ENCODE peak calls at places on chromosome X, in seven cellular contexts. One of them, this sample, is unnamed.

GRCh38 chrX:149498767-149499166 is 6.3 kb downstream of the IDS start:
- DNase-seq in RWPE1: no peak
- DNase-seq in tibial nerve: no peak
- DNase-seq in tibial artery: no peak
- DNase-seq in brain microvascular endothelial cell: no peak
- DNase-seq in mammary epithelial cell: no peak
- DNase-seq in AG09319: no peak
- DNase-seq in this sample: no peak

GRCh38 chrX:137052641-137053235 is 18.9 kb upstream of the GPR101 start:
- DNase-seq in RWPE1: no peak
- DNase-seq in tibial nerve: no peak
- DNase-seq in tibial artery: no peak
- DNase-seq in brain microvascular endothelial cell: no peak
- DNase-seq in mammary epithelial cell: no peak
- DNase-seq in AG09319: no peak
- DNase-seq in this sample: peak; percentile 18

GRCh38 chrX:39709364-39709763 is 388.4 kb downstream of the BCOR start:
- DNase-seq in RWPE1: no peak
- DNase-seq in tibial nerve: no peak
- DNase-seq in tibial artery: no peak
- DNase-seq in brain microvascular endothelial cell: no peak
- DNase-seq in mammary epithelial cell: no peak
- DNase-seq in AG09319: no peak
- DNase-seq in this sample: no peak

GRCh38 chrX:47093248-47093647 is 15.0 kb downstream of the RGN start:
- DNase-seq in RWPE1: peak; percentile 23
- DNase-seq in tibial nerve: no peak
- DNase-seq in tibial artery: no peak
- DNase-seq in brain microvascular endothelial cell: peak; percentile 20
- DNase-seq in mammary epithelial cell: peak; percentile 12
- DNase-seq in AG09319: no peak
- DNase-seq in this sample: no peak

GRCh38 chrX:136667446-136668168 is 19.6 kb downstream of the CD40LG start:
- DNase-seq in RWPE1: no peak
- DNase-seq in tibial nerve: no peak
- DNase-seq in tibial artery: no peak
- DNase-seq in brain microvascular endothelial cell: no peak
- DNase-seq in mammary epithelial cell: no peak
- DNase-seq in AG09319: no peak
- DNase-seq in this sample: no peak

GRCh38 chrX:130974323-130974722 is 71.3 kb upstream of the ENOX2 start:
- DNase-seq in RWPE1: no peak
- DNase-seq in tibial nerve: no peak
- DNase-seq in tibial artery: no peak
- DNase-seq in brain microvascular endothelial cell: peak; percentile 45
- DNase-seq in mammary epithelial cell: peak; percentile 28
- DNase-seq in AG09319: no peak
- DNase-seq in this sample: no peak

GRCh38 chrX:49291615-49292337 is 11.7 kb upstream of the GAGE10 start:
- DNase-seq in RWPE1: no peak
- DNase-seq in tibial nerve: peak; percentile 35
- DNase-seq in tibial artery: no peak
- DNase-seq in brain microvascular endothelial cell: peak; percentile 42
- DNase-seq in mammary epithelial cell: peak; percentile 20
- DNase-seq in AG09319: no peak
- DNase-seq in this sample: peak; percentile 75

GRCh38 chrX:118554511-118554910 is 58.9 kb downstream of the DOCK11 start:
- DNase-seq in RWPE1: no peak
- DNase-seq in tibial nerve: no peak
- DNase-seq in tibial artery: no peak
- DNase-seq in brain microvascular endothelial cell: no peak
- DNase-seq in mammary epithelial cell: no peak
- DNase-seq in AG09319: no peak
- DNase-seq in this sample: no peak

GRCh38 chrX:47218920-47219815 is 687 bp downstream of the CDK16 start:
- DNase-seq in RWPE1: peak; percentile 27
- DNase-seq in tibial nerve: no peak
- DNase-seq in tibial artery: peak; percentile 36
- DNase-seq in brain microvascular endothelial cell: no peak
- DNase-seq in mammary epithelial cell: no peak
- DNase-seq in AG09319: no peak
- DNase-seq in this sample: peak; percentile 62

GRCh38 chrX:75746891-75747639 is 38.0 kb downstream of the MAGEE2 start:
- DNase-seq in RWPE1: peak; percentile 3
- DNase-seq in tibial nerve: peak; percentile 7
- DNase-seq in tibial artery: no peak
- DNase-seq in brain microvascular endothelial cell: peak; percentile 1
- DNase-seq in mammary epithelial cell: no peak
- DNase-seq in AG09319: no peak
- DNase-seq in this sample: peak; percentile 53

GRCh38 chrX:108537005-108537404 is 97.4 kb downstream of the COL4A5 start:
- DNase-seq in RWPE1: peak; percentile 13
- DNase-seq in tibial nerve: peak; percentile 35
- DNase-seq in tibial artery: no peak
- DNase-seq in brain microvascular endothelial cell: peak; percentile 64
- DNase-seq in mammary epithelial cell: peak; percentile 29
- DNase-seq in AG09319: peak; percentile 4
- DNase-seq in this sample: peak; percentile 24

GRCh38 chrX:19514791-19515614 is at the start of gene MAP3K15:
- DNase-seq in RWPE1: no peak
- DNase-seq in tibial nerve: no peak
- DNase-seq in tibial artery: no peak
- DNase-seq in brain microvascular endothelial cell: no peak
- DNase-seq in mammary epithelial cell: no peak
- DNase-seq in AG09319: no peak
- DNase-seq in this sample: peak; percentile 56
- TF ChIP-seq CTCF in RWPE1: no peak
- TF ChIP-seq CTCF in tibial nerve: no peak
- TF ChIP-seq CTCF in tibial artery: peak; percentile 7
- TF ChIP-seq CTCF in brain microvascular endothelial cell: peak; percentile 3
- TF ChIP-seq CTCF in mammary epithelial cell: no peak
- TF ChIP-seq CTCF in AG09319: no peak
- TF ChIP-seq CTCF in this sample: peak; percentile 35

GRCh38 chrX:120308959-120309872 is 2.0 kb downstream of the TMEM255A start:
- DNase-seq in RWPE1: peak; percentile 25
- DNase-seq in tibial nerve: peak; percentile 41
- DNase-seq in tibial artery: peak; percentile 24
- DNase-seq in brain microvascular endothelial cell: peak; percentile 43
- DNase-seq in mammary epithelial cell: peak; percentile 74
- DNase-seq in AG09319: no peak
- DNase-seq in this sample: peak; percentile 56

GRCh38 chrX:120306640-120307039 is 4.6 kb downstream of the TMEM255A start:
- DNase-seq in RWPE1: no peak
- DNase-seq in tibial nerve: no peak
- DNase-seq in tibial artery: no peak
- DNase-seq in brain microvascular endothelial cell: no peak
- DNase-seq in mammary epithelial cell: no peak
- DNase-seq in AG09319: no peak
- DNase-seq in this sample: no peak

GRCh38 chrX:120309873-120310730 is 1.2 kb downstream of the TMEM255A start:
- DNase-seq in RWPE1: peak; percentile 53
- DNase-seq in tibial nerve: no peak
- DNase-seq in tibial artery: no peak
- DNase-seq in brain microvascular endothelial cell: no peak
- DNase-seq in mammary epithelial cell: no peak
- DNase-seq in AG09319: no peak
- DNase-seq in this sample: peak; percentile 27

GRCh38 chrX:120310861-120311631 is at the start of gene TMEM255A:
- DNase-seq in RWPE1: no peak
- DNase-seq in tibial nerve: no peak
- DNase-seq in tibial artery: no peak
- DNase-seq in brain microvascular endothelial cell: no peak
- DNase-seq in mammary epithelial cell: no peak
- DNase-seq in AG09319: no peak
- DNase-seq in this sample: peak; percentile 28

GRCh38 chrX:120308558-120308957 is 2.7 kb downstream of the TMEM255A start:
- DNase-seq in RWPE1: no peak
- DNase-seq in tibial nerve: no peak
- DNase-seq in tibial artery: no peak
- DNase-seq in brain microvascular endothelial cell: no peak
- DNase-seq in mammary epithelial cell: no peak
- DNase-seq in AG09319: no peak
- DNase-seq in this sample: peak; percentile 56
- TF ChIP-seq CTCF in RWPE1: no peak
- TF ChIP-seq CTCF in tibial nerve: no peak
- TF ChIP-seq CTCF in tibial artery: no peak
- TF ChIP-seq CTCF in brain microvascular endothelial cell: peak; percentile 40
- TF ChIP-seq CTCF in mammary epithelial cell: no peak
- TF ChIP-seq CTCF in AG09319: no peak
- TF ChIP-seq CTCF in this sample: peak; percentile 13

DNA sequence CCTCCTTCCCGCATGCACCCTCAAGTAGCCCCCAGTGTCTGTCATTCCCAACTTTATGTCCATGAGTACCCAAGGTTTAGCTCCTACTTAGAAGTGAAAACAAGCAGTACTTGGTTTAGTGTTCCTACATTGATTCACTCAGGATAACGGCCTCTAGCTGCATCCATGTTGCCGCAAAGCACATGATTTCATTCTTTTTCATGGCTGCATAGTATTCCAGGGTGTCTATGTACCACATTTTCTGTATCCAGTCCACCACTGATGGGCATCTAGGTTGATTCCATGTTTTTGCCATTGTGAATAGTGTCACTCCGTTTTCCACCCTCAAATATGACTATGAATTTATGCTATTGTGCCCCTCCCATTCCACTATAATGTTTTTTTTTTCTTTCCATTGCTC is 130.5 kb upstream of the MXRA5 start:
- DNase-seq in RWPE1: no peak
- DNase-seq in tibial nerve: no peak
- DNase-seq in tibial artery: no peak
- DNase-seq in brain microvascular endothelial cell: no peak
- DNase-seq in mammary epithelial cell: no peak
- DNase-seq in AG09319: no peak
- DNase-seq in this sample: no peak
- TF ChIP-seq CTCF in RWPE1: no peak
- TF ChIP-seq CTCF in tibial nerve: no peak
- TF ChIP-seq CTCF in tibial artery: no peak
- TF ChIP-seq CTCF in brain microvascular endothelial cell: no peak
- TF ChIP-seq CTCF in mammary epithelial cell: no peak
- TF ChIP-seq CTCF in AG09319: no peak
- TF ChIP-seq CTCF in this sample: no peak

GRCh38 chrX:112913807-112914206 is 73.2 kb upstream of the AMOT start:
- DNase-seq in RWPE1: no peak
- DNase-seq in tibial nerve: no peak
- DNase-seq in tibial artery: no peak
- DNase-seq in brain microvascular endothelial cell: no peak
- DNase-seq in mammary epithelial cell: no peak
- DNase-seq in AG09319: no peak
- DNase-seq in this sample: no peak
- TF ChIP-seq CTCF in RWPE1: no peak
- TF ChIP-seq CTCF in tibial nerve: no peak
- TF ChIP-seq CTCF in tibial artery: no peak
- TF ChIP-seq CTCF in brain microvascular endothelial cell: no peak
- TF ChIP-seq CTCF in mammary epithelial cell: no peak
- TF ChIP-seq CTCF in AG09319: no peak
- TF ChIP-seq CTCF in this sample: peak; percentile 24

DNA sequence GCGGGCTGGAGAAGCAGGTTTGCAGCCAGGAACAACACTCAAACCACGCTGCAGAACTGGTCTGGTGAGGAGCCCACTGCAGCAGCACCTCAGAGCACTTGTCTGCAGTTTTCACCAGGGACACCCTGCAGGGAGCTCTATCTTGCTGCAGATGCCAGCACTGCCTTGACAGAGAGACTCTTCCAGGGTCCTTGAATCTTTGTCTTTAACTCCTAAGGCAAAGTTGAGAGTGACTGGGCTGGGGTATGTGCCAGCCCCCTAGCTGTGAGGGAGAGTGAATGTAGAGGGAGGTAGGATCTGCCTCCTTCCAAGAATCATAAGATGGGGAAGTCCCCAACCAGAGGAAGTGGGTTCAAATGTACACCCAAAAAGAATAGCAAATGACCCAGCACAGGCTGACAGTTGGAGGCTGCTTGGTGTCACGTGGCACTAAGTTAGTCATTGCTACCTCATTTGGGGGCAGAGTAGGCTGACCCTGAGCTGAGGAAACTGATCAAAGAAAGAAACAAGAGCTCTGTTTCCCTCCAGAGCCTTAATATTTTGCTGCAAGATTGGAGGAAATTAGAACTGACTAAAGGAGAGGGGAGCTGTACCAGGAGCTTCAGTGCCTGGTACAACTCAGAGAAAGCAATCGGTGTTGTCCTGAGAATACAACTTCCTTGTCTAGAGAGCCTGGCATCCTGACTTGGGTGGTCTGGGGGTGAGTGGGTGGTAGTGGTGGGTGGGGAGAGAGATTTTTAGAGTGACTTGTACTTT is 28.2 kb upstream of the HUWE1 start:
- DNase-seq in RWPE1: peak; percentile 37
- DNase-seq in tibial nerve: no peak
- DNase-seq in tibial artery: no peak
- DNase-seq in brain microvascular endothelial cell: peak; percentile 16
- DNase-seq in mammary epithelial cell: peak; percentile 69
- DNase-seq in AG09319: no peak
- DNase-seq in this sample: no peak
- TF ChIP-seq CTCF in RWPE1: no peak
- TF ChIP-seq CTCF in tibial nerve: no peak
- TF ChIP-seq CTCF in tibial artery: no peak
- TF ChIP-seq CTCF in brain microvascular endothelial cell: no peak
- TF ChIP-seq CTCF in mammary epithelial cell: no peak
- TF ChIP-seq CTCF in AG09319: no peak
- TF ChIP-seq CTCF in this sample: no peak

GRCh38 chrX:25034889-25035288 is 19.1 kb upstream of the ARX start:
- DNase-seq in RWPE1: no peak
- DNase-seq in tibial nerve: no peak
- DNase-seq in tibial artery: no peak
- DNase-seq in brain microvascular endothelial cell: peak; percentile 24
- DNase-seq in mammary epithelial cell: no peak
- DNase-seq in AG09319: no peak
- DNase-seq in this sample: no peak
- TF ChIP-seq CTCF in RWPE1: no peak
- TF ChIP-seq CTCF in tibial nerve: no peak
- TF ChIP-seq CTCF in tibial artery: no peak
- TF ChIP-seq CTCF in brain microvascular endothelial cell: peak; percentile 59
- TF ChIP-seq CTCF in mammary epithelial cell: no peak
- TF ChIP-seq CTCF in AG09319: no peak
- TF ChIP-seq CTCF in this sample: no peak

DNA sequence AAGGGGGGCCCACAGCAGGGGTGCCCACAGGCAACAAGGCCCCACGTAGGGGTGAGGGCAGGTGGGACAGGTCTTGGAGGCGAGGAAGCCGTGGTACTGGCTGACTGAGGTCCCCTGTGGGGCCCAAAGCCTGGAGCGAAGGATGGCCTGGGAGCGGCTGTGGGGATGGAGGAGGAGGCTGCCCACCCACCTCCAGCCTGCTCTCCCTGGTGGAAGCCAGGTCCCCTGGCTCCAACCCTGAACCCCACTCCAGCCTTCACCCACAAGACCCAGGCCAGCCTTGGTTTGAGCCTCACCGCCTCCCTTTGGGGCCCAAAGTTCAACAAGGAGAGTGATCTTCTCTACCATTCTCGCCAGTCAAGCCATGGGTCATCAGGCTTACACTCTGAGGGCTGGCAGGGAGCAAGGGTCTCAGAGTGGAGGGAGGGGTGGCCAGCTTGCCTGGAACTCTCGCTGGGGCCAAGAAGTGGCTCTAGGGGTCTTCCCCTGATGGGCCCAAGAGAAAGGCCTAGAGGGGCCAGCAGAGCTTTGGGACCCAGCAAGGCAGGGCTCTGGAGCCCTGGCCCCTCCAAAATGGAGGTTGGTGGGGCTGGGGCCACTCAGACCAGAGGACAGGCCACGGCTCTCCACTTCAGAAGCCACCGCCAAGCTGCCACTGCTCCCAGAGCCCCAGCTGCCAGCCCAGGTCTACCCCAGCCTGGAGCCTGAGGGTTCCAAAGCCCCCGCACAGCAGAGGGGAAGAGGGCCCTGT is 5.0 kb downstream of the PNCK start:
- DNase-seq in RWPE1: no peak
- DNase-seq in tibial nerve: no peak
- DNase-seq in tibial artery: no peak
- DNase-seq in brain microvascular endothelial cell: no peak
- DNase-seq in mammary epithelial cell: no peak
- DNase-seq in AG09319: no peak
- DNase-seq in this sample: no peak
- TF ChIP-seq CTCF in RWPE1: no peak
- TF ChIP-seq CTCF in tibial nerve: no peak
- TF ChIP-seq CTCF in tibial artery: no peak
- TF ChIP-seq CTCF in brain microvascular endothelial cell: no peak
- TF ChIP-seq CTCF in mammary epithelial cell: no peak
- TF ChIP-seq CTCF in AG09319: no peak
- TF ChIP-seq CTCF in this sample: no peak

This sample was measured in nephron progenitor cell.